ENCODE peak calls at places on chromosome 5, in six cellular contexts. T is AG09309, B is SK-N-SH, F is IMR-90, N is testis, I is nephron progenitor cell. E is an unnamed sample.

GRCh38 chr5:54718647-54719046 is 201.1 kb downstream of the SNX18 start:
- DNase-seq in F (no peak), I (no peak), B (no peak), T (no peak), N (no peak), E (peak; percentile 36)

GRCh38 chr5:149865746-149866145 is 78.8 kb downstream of the PDE6A start:
- DNase-seq in F (no peak), I (no peak), B (no peak), N (no peak), T (no peak), E (no peak)

GRCh38 chr5:33854733-33855151 is 37.0 kb downstream of the ADAMTS12 start:
- DNase-seq in T (peak; percentile 45), I (peak; percentile 43), F (peak; percentile 82), N (peak; percentile 30), B (no peak), E (peak; percentile 11)

GRCh38 chr5:38184627-38185026 is 73.7 kb upstream of the EGFLAM start:
- DNase-seq in I (no peak), F (no peak), N (no peak), B (no peak), T (no peak), E (no peak)

GRCh38 chr5:116668361-116668760 is 93.7 kb upstream of the SEMA6A start:
- DNase-seq in F (no peak), T (no peak), I (no peak), N (no peak), B (no peak), E (no peak)

GRCh38 chr5:172860520-172861443 is 26.7 kb downstream of the ERGIC1 start:
- DNase-seq in F (peak; percentile 32), B (no peak), I (no peak), T (no peak), N (peak; percentile 91), E (peak; percentile 96)

GRCh38 chr5:93675458-93676450 is 65.6 kb downstream of the POU5F2 start:
- DNase-seq in F (peak; percentile 49), T (no peak), B (no peak), N (no peak), I (no peak), E (no peak)

GRCh38 chr5:127313847-127314473 is 23.4 kb downstream of the MEGF10 start:
- DNase-seq in B (peak; percentile 44), N (peak; percentile 80), T (no peak), I (peak; percentile 69), F (peak; percentile 52), E (peak; percentile 63)

GRCh38 chr5:139862803-139863202 is 67.2 kb downstream of the PSD2 start:
- DNase-seq in N (no peak), T (no peak), B (no peak), I (no peak), F (no peak), E (no peak)

GRCh38 chr5:139864716-139865483 is 69.3 kb downstream of the PSD2 start:
- DNase-seq in F (no peak), T (no peak), B (no peak), N (no peak), I (no peak), E (no peak)

GRCh38 chr5:139863361-139863760 is 67.8 kb downstream of the PSD2 start:
- DNase-seq in I (no peak), T (no peak), F (no peak), N (peak; percentile 83), B (no peak), E (peak; percentile 87)

GRCh38 chr5:139862313-139862712 is 66.7 kb downstream of the PSD2 start:
- DNase-seq in B (no peak), I (no peak), F (peak; percentile 7), N (no peak), T (peak; percentile 11), E (no peak)

GRCh38 chr5:139863855-139864558 is 68.4 kb downstream of the PSD2 start:
- DNase-seq in N (peak; percentile 83), T (peak; percentile 5), I (peak; percentile 80), F (peak; percentile 41), B (peak; percentile 85), E (peak; percentile 64)
- TF ChIP-seq CTCF in N (peak; percentile 91), T (peak; percentile 85), I (peak; percentile 93), F (peak; percentile 79), B (peak; percentile 79), E (peak; percentile 91)

DNA sequence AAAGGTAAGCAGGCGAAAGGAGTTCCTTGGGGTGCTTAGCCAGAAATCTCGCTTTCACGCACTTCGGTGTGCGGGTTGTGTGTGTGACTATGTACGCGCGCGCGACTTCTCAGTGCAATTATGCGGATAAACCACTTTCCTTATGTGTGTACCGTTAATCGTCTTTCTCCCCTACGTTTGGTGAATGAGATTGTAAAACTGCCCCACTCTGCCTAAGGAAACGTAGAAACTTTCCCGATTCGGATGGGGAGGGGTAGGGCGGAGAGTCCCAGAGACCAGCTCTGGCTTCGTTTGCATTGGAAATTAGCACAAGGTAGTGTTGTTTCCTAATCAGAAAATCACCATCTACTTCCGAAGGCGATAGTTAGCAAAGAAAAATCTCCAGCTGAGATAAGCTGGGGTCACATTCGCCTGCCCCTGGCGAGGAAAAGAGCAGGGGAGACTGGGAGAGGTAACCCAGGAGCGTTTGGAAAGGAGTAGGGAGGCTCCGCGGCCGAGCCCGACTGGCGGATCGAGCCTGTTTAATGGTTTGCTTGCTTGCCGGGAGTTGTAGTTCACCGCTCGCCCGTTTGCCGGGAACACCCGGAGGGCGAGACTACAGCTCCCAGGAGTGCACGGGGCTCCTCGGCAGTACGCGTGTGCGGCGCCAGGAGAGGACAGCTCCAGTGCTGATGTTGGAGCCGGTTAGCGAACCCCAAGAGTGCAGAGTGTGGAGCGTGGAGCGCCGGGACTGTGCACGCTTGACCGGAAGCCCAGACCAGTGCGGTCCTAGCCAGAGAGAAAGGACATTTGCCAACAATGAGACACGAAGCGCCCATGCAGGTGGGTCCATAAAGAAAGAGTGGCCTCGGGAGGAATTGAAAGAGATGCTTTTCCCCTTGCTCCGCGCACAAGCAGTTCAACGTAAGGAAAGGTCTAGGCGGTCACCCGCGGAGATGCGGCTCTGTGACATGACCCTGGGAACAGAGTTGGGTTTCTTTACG is at the start of gene RAB3C:
- DNase-seq in F (peak; percentile 90), N (peak; percentile 97), I (peak; percentile 90), B (peak; percentile 89), T (peak; percentile 70), E (peak; percentile 94)
- TF ChIP-seq CTCF in F (no peak), N (no peak), I (no peak), B (no peak), T (no peak), E (peak; percentile 39)

DNA sequence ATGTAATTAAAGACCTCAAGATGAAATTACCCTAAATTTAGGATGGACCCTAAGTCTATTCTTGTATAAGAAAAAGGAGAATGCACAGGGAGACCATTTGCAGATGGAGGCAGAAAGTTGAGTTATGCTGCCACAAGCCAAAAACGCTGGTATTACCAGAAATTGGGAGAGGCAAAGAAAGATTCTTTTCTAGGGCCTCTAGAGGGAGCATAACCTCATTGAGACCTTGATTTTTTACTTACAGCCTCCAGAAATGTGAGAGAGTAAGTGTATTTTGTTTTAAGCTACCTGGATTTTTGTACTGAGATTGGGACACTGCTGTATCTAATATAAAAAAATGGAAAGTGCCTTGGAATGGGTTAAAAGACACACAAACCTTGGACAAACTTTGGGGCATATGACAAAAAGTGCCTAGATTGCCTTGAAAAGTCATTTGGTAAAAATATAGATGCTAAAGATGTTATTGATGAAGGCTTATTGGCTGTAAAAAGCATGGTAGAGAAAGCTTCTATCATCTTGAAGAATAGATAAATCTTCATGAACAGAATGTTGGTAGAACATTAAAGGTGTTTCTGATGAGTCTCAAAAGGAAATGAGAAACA is 174.7 kb upstream of the PRDM9 start:
- DNase-seq in I (no peak), B (peak; percentile 1), N (no peak), F (no peak), T (no peak), E (no peak)
- TF ChIP-seq CTCF in I (peak; percentile 39), B (peak; percentile 49), N (peak; percentile 14), F (no peak), T (no peak), E (peak; percentile 8)

DNA sequence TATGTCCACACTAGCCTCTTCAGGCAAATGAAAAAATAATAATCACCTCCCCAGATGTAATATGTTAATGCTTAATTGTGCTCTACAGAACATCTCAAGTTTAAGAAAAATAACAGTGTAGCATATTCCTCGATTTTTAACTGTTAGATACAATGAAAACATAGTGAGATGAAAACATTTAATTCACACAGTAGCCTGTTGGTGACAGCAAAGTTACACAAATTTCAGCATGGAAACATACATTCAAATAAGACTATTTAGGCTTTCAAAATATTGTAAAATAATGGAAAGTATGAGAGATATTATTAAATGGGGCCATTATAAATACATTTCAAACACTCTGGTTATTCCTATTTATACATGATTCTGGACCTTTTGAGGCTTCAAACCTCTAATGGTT is 543.1 kb downstream of the MAT2B start:
- DNase-seq in F (peak; percentile 44), B (peak; percentile 3), I (no peak), N (no peak), T (no peak), E (no peak)
- TF ChIP-seq CTCF in F (peak; percentile 54), B (peak; percentile 73), I (no peak), N (no peak), T (no peak), E (no peak)

DNA sequence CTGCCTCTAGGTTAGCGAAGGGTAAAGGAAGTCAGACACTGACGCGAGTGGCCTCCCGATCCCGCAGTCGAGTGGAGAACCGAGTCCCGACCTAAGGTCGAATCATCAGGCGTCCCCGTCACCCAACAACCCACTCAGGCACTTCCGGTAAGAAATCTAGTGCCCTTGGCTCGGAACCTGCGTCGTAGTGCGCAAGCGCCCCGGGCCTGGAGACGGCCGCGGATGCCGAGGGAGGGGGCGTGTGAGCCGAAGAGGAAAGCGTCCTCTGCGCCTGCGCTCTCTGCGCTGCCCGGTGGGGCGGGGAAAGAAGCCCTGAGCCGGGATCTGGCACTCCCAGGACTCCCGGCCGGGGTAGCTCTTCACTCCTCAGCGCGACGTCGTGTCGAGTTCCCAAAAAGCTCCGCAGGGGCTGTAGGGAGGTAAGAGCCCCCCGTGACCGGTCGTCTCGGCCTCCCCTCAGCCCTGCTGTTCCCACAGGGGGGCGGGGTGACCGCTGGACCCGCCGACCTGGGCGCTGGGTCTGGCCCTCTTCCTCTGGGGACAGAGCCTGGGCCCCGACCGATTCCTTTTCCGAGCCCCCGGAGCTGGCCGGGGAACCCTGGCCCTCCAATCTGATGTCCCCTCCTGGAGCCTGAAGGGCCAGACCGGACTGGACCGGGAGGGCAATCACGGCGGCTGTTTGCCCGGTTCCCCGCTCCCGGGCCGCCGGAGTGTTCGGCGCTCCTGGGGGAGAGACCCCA is at the start of gene ZFYVE16:
- DNase-seq in I (peak; percentile 99), B (peak; percentile 97), T (peak; percentile 86), F (peak; percentile 96), N (peak; percentile 98), E (peak; percentile 98)
- TF ChIP-seq CTCF in I (peak; percentile 34), B (peak; percentile 40), T (peak; percentile 39), F (peak; percentile 30), N (no peak), E (peak; percentile 51)

GRCh38 chr5:92283521-92283920 is 900.4 kb upstream of the ARRDC3 start:
- DNase-seq in N (no peak), I (no peak), T (no peak), B (no peak), F (no peak), E (no peak)
- TF ChIP-seq CTCF in N (no peak), I (no peak), T (no peak), B (no peak), F (no peak), E (no peak)

DNA sequence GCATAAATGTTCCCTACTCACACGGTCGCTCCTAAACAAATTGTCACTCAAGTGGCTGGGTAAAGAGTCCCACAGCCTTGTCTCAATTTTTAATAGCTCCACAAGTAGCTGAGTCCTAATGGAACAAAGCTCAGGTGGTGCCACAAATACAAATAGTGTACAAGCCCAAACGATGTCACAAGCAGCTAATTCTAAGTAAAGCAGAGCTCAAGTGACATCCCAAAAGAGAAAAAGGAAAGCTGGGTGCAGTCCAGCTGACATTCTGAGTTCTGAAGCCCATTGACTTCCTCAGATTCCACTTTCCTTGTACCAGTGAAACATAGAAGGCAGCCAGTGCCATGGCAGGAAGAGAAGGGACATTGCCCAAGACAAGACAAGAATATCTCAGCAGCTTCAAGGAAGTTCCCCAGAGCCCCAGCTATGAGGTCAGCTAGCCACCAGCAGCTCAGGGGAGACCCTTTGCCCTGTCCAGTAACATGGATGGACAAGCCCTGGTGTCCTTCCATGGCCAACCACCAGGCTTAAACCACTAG is 231.2 kb upstream of the SGCD start:
- DNase-seq in T (no peak), N (no peak), F (no peak), B (no peak), I (no peak), E (no peak)
- TF ChIP-seq CTCF in T (no peak), N (no peak), F (no peak), B (no peak), I (no peak), E (no peak)